ENCODE peak calls at places on chromosomes 13 and 19, in four cellular contexts. U is left colon, A is H9, N is cardiac fibroblast. K is an unnamed sample.
A peak's percentile ranks its signal among the peaks of the same experiment; 100 is the strongest.

GRCh38 chr19:21087871-21088270 is 5.9 kb downstream of the ZNF714 start:
- DNase-seq in U (no peak), A (no peak), N (no peak), K (no peak)

GRCh38 chr19:47112166-47112663 is 1.4 kb downstream of the ZC3H4 start:
- DNase-seq in U (peak; percentile 88), A (peak; percentile 82), N (peak; percentile 94), K (peak; percentile 84)

GRCh38 chr19:1488282-1488601 is 1.9 kb downstream of the PCSK4 start:
- DNase-seq in U (no peak), A (no peak), N (no peak), K (no peak)

GRCh38 chr13:113761136-113761535 is 2.1 kb downstream of the TMEM255B start:
- DNase-seq in U (no peak), A (no peak), N (no peak), K (no peak)

GRCh38 chr13:21478881-21479808 is 20.0 kb upstream of the ZDHHC20 start:
- DNase-seq in U (peak; percentile 30), A (no peak), N (peak; percentile 86), K (peak; percentile 80)

GRCh38 chr19:2695288-2695866 is 7.1 kb downstream of the GNG7 start:
- DNase-seq in U (no peak), A (no peak), N (no peak), K (no peak)

GRCh38 chr13:89755729-89756492 is 1591.6 kb upstream of the MIR17HG start:
- DNase-seq in U (no peak), A (no peak), N (no peak), K (peak; percentile 9)

GRCh38 chr13:66831317-66831716 is 398.8 kb downstream of the PCDH9 start:
- DNase-seq in U (no peak), A (no peak), N (no peak), K (no peak)

GRCh38 chr13:107025991-107026390 is 458.1 kb upstream of the ARGLU1 start:
- DNase-seq in U (no peak), A (no peak), N (peak; percentile 1), K (peak; percentile 29)

GRCh38 chr13:27405521-27406134 is 18.8 kb upstream of the GTF3A start:
- DNase-seq in U (no peak), A (no peak), N (no peak), K (peak; percentile 56)

GRCh38 chr13:31749929-31750328 is 10.6 kb downstream of the RXFP2 start:
- DNase-seq in U (no peak), A (no peak), N (peak; percentile 88), K (peak; percentile 90)

GRCh38 chr19:7349961-7350711 is 1.4 kb downstream of the ARHGEF18 start:
- DNase-seq in U (peak; percentile 40), A (no peak), N (no peak), K (no peak)

GRCh38 chr13:21364357-21364756 is 94.7 kb downstream of the ZDHHC20 start:
- DNase-seq in U (no peak), A (no peak), N (no peak), K (no peak)

GRCh38 chr13:45411226-45411625 is 6.9 kb downstream of the SLC25A30 start:
- DNase-seq in U (no peak), A (no peak), N (no peak), K (no peak)